ENCODE peak calls at places on chromosomes 16 and 17, in seven cellular contexts. I is SJSA1, J is coronary artery, Y is endodermal cell, Z is small intestine, N is mammary epithelial cell, H is right lobe of liver. C is an unnamed sample.

GRCh38 chr17:76354317-76354729 is 607 bp upstream of the PRPSAP1 start:
- DNase-seq in J (no peak), Y (no peak), I (no peak), N (no peak), H (no peak), Z (no peak), C (no peak)

GRCh38 chr17:4537451-4538235 is 17.5 kb downstream of the MYBBP1A start:
- DNase-seq in N (no peak), Y (no peak), H (no peak), J (no peak), Z (no peak), I (no peak), C (no peak)

GRCh38 chr16:84648595-84649510 is 542 bp downstream of the KLHL36 start:
- DNase-seq in J (no peak), I (no peak), Z (peak), N (peak), H (peak), Y (peak), C (no peak)

GRCh38 chr16:77433146-77433545 is 1.7 kb downstream of the ADAMTS18 start:
- DNase-seq in N (no peak), I (no peak), H (no peak), J (no peak), Z (no peak), Y (no peak), C (no peak)

GRCh38 chr17:76472726-76473125 is 5.3 kb downstream of the AANAT start:
- DNase-seq in H (no peak), Y (no peak), I (no peak), N (no peak), Z (no peak), J (no peak), C (no peak)

GRCh38 chr16:84999857-85000480 is 11.4 kb downstream of the ZDHHC7 start:
- DNase-seq in Z (no peak), N (peak), H (peak), J (no peak), I (no peak), Y (no peak), C (peak)

GRCh38 chr16:27446721-27447120 is 44.7 kb downstream of the IL21R start:
- DNase-seq in J (no peak), H (peak), I (no peak), Z (peak), N (no peak), Y (no peak), C (no peak)

GRCh38 chr16:30378236-30379164 is 3.9 kb downstream of the SEPTIN1 start:
- DNase-seq in Y (peak), I (peak), N (peak), Z (peak), H (peak), J (peak), C (peak)

GRCh38 chr16:19858006-19858653 is 26.5 kb downstream of the GPRC5B start:
- DNase-seq in Y (no peak), Z (no peak), I (no peak), J (no peak), H (no peak), N (no peak), C (no peak)

GRCh38 chr16:75919664-75920063 is 193.4 kb upstream of the CPHXL start:
- DNase-seq in Y (no peak), H (no peak), N (no peak), Z (no peak), I (no peak), J (no peak), C (no peak)

GRCh38 chr16:83136924-83137323 is 510.2 kb downstream of the CDH13 start:
- DNase-seq in H (no peak), Z (peak), J (no peak), N (no peak), I (no peak), Y (no peak), C (no peak)

GRCh38 chr17:17713839-17714238 is 32.6 kb downstream of the RAI1 start:
- DNase-seq in H (no peak), Z (no peak), N (no peak), I (peak), J (no peak), Y (no peak), C (no peak)

GRCh38 chr17:75531724-75532090 is 6.2 kb downstream of the LLGL2 start:
- DNase-seq in I (no peak), Y (peak), N (peak), J (no peak), H (no peak), Z (peak), C (peak)

GRCh38 chr16:81324808-81325207 is 10.0 kb downstream of the GAN start:
- DNase-seq in Y (no peak), Z (no peak), I (no peak), N (peak), H (no peak), J (no peak), C (no peak)

GRCh38 chr16:89827383-89828198 is 684 bp upstream of the SPIRE2 start:
- DNase-seq in J (no peak), H (peak), I (peak), Y (peak), Z (peak), N (no peak), C (no peak)

GRCh38 chr17:60598001-60598736 is 1.8 kb upstream of the PPM1D start:
- DNase-seq in I (no peak), J (no peak), Y (no peak), N (no peak), H (no peak), Z (no peak), C (no peak)

GRCh38 chr17:60599220-60599619 is 773 bp upstream of the PPM1D start:
- DNase-seq in I (no peak), Z (no peak), Y (no peak), J (no peak), N (no peak), H (no peak), C (no peak)

GRCh38 chr17:60592750-60593149 is 7.2 kb upstream of the PPM1D start:
- DNase-seq in H (no peak), J (no peak), N (no peak), Z (no peak), Y (no peak), I (no peak), C (no peak)

GRCh38 chr17:60597297-60597696 is 2.7 kb upstream of the PPM1D start:
- DNase-seq in N (no peak), H (no peak), I (no peak), Z (no peak), Y (no peak), J (no peak), C (no peak)

GRCh38 chr17:60594747-60595146 is 5.2 kb upstream of the PPM1D start:
- DNase-seq in N (no peak), I (no peak), H (no peak), J (no peak), Y (no peak), Z (no peak), C (no peak)
- H3K27ac ChIP-seq in N (no peak), I (no peak), H (no peak), J (no peak), Y (no peak), Z (no peak), C (no peak)

DNA sequence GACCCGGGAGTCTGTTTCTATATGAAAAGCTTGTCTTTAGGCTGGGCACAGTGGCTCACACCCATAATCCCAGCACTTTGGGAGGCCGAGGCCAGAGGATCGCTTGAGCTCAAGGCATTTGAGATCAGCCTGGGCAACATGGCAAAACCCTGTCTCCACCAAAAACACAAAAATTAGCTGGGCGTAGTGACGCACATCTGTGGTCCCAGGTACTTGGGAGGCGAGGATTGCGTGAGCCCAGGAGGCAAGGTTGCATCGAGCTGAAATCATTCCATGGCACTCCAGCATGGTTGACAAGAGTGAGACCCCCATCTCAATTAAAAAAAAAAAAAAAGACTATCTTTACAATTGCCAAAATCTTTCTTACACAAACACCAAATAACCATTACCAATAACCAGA is 22.7 kb upstream of the RFFL start:
- DNase-seq in J (no peak), N (no peak), Y (no peak), H (no peak), I (no peak), Z (no peak), C (no peak)
- H3K27ac ChIP-seq in J (no peak), N (peak), Y (no peak), H (peak), I (no peak), Z (peak), C (peak)

GRCh38 chr17:57466042-57466471 is 209.7 kb downstream of the MSI2 start:
- DNase-seq in I (no peak), J (no peak), Y (peak), H (peak), Z (no peak), N (no peak), C (no peak)
- H3K27ac ChIP-seq in I (no peak), J (no peak), Y (peak), H (no peak), Z (no peak), N (no peak), C (no peak)

GRCh38 chr16:57407521-57408353 is 3.2 kb downstream of the CCL17 start:
- DNase-seq in I (no peak), H (no peak), N (no peak), Y (no peak), J (no peak), Z (no peak), C (no peak)

GRCh38 chr16:57412584-57412983 is 8.0 kb downstream of the CCL17 start:
- DNase-seq in Y (no peak), N (no peak), J (no peak), I (no peak), Z (no peak), H (no peak), C (no peak)

GRCh38 chr16:57411362-57411976 is 6.9 kb downstream of the CCL17 start:
- DNase-seq in J (no peak), I (no peak), N (no peak), H (no peak), Z (no peak), Y (no peak), C (no peak)

GRCh38 chr16:57409065-57409464 is 4.5 kb downstream of the CCL17 start:
- DNase-seq in Y (no peak), N (no peak), I (no peak), H (no peak), Z (no peak), J (no peak), C (no peak)

GRCh38 chr16:57409870-57410585 is 5.5 kb downstream of the CCL17 start:
- DNase-seq in J (no peak), I (no peak), H (no peak), Z (no peak), N (no peak), Y (peak), C (no peak)
- H3K27ac ChIP-seq in J (peak), I (no peak), H (no peak), Z (no peak), N (no peak), Y (no peak), C (no peak)

DNA sequence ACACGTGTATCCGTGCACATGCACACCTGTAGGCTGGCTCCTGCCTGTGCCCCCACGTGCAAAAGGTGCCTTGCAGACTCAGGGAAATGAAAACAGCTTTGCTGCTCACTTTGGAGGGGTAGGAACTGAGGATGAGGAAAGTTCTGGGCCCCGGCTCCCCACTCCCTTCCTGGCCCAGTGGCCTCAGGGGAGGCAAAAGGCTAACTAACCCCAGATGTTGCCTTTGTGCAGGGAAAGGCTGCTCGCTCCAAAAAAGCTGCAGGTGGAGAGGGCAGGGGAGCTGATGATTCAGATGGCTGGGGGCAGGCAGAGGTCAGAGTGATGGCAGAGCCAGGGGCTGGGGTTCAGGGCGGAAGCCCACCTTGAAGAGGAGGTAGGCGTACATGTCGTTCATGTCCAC is 12.4 kb downstream of the PLCD3 start:
- DNase-seq in Z (no peak), Y (no peak), H (no peak), N (no peak), I (no peak), J (no peak), C (no peak)
- H3K27ac ChIP-seq in Z (no peak), Y (no peak), H (no peak), N (no peak), I (no peak), J (no peak), C (no peak)

DNA sequence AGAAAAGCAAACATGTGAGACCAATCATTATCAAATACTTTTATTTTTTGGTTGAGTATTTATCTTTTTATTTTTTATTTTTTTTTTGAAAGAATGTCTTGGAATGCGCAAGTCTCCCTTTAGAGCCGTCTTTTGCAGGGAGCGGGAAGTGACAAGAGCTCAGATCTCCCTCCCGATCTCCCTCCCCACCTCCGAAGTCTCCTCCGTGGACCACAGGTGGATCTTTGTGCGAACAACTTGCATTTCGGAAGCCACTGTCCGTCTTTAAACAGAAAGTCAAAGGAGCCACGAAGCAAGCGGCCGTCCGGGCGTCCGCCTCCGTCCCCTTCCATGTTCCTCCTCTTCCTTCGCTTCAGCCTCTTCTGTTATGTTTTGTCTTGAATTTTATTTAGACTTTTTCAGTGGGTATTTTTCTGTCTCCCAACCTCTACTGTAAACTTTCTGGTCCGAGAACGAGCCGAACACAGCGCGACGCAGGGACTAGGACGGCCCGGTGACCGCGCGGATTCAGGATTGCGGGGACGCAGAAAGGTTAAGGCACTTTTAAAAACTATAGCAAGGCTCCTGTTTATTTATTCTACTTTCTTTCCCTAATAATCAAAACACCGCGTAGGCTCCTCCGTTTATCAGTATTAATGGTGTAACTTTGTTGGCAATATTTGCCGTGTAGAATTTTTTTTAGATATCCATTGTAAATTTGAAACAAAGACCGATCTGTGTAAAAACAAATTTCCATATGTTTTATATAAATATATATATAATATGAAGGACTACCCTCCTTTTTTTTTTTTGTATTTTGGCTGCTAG is 3.3 kb downstream of the FOXF1 start:
- DNase-seq in N (no peak), I (no peak), J (no peak), H (no peak), Z (no peak), Y (no peak), C (no peak)
- H3K27ac ChIP-seq in N (no peak), I (peak), J (no peak), H (peak), Z (peak), Y (no peak), C (no peak)

DNA sequence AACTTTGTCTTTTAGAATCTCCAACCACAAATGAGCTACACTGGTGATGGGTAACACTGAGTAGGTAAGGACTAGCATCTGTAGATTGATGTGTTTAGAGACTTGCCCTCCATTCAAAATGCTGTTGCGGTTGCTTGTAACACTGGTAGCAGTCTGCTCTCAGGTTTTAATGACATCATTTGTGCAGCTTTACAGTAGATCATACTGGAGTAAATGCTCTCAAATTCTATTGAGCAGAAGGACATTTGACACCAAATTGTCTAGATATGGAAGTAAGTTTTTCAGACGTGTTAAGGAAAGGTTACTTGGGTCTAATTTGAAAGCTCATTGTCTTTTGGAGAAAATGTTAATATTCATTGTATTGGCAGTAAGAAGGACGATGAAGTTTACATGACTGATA is 98.9 kb downstream of the NLK start:
- DNase-seq in H (no peak), Z (no peak), Y (no peak), J (no peak), N (no peak), I (no peak), C (no peak)
- H3K27ac ChIP-seq in H (no peak), Z (no peak), Y (no peak), J (no peak), N (no peak), I (no peak), C (no peak)

DNA sequence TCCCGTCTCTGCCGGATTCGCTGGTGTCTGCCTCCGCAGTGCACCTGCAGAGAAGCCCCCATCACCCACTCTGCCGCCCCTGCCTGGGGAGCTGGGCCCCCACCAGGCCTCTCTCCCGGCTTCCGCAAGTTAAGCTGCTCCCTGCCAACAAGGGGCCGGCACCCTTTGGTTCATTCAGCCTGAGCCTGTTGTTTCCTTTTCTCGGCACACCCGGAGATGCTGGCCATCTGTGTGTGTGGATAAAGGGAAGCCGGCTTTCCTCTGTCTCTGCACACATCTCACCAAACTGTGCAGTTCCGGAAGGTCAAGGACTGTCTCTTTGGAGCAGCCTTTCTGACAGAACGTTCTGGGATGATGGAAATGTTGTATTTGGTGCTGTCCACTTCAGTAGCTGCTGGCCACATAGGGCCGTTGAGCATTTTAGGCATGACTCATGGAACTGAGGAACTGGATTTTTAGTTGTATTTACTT is 6.8 kb downstream of the MAPK8IP3 start:
- DNase-seq in J (no peak), Y (no peak), Z (no peak), I (no peak), H (no peak), N (no peak), C (no peak)
- H3K27ac ChIP-seq in J (no peak), Y (no peak), Z (no peak), I (no peak), H (no peak), N (no peak), C (no peak)

GRCh38 chr17:79609175-79609589 is 1.7 kb downstream of the RBFOX3 start:
- DNase-seq in Z (no peak), H (no peak), N (no peak), Y (peak), I (no peak), J (no peak), C (no peak)

GRCh38 chr17:79608729-79609039 is 2.2 kb downstream of the RBFOX3 start:
- DNase-seq in N (no peak), Y (no peak), H (no peak), I (no peak), Z (no peak), J (no peak), C (no peak)

GRCh38 chr17:79607941-79608728 is 2.7 kb downstream of the RBFOX3 start:
- DNase-seq in J (no peak), N (peak), Z (no peak), Y (peak), I (peak), H (no peak), C (no peak)

GRCh38 chr17:79609616-79610150 is 1.2 kb downstream of the RBFOX3 start:
- DNase-seq in J (no peak), I (no peak), Z (no peak), N (no peak), H (no peak), Y (peak), C (no peak)

GRCh38 chr17:79610151-79610645 is 653 bp downstream of the RBFOX3 start:
- DNase-seq in H (no peak), J (no peak), I (no peak), Y (no peak), N (no peak), Z (no peak), C (no peak)
- H3K27ac ChIP-seq in H (no peak), J (no peak), I (no peak), Y (no peak), N (no peak), Z (no peak), C (no peak)

DNA sequence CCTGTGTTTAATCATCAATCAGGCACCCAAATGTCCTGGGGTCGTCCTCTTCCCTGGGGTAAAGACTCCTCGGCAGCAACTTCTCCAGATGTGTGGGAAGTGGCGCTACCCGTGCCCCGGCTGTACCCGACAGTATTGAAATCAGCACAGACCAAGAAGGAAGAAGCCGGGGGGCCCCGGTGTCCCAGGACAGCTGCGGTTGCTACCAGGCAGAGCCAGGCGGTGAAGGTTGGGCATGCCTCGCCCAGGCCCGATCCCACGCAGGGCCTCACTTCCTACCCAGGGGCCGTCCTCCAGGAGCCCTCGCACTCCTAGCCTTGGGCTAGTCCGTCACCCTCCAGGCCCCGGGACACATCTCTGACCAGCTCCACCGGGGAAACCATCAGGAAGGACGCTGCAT is 9.0 kb upstream of the CCDC154 start:
- DNase-seq in Y (no peak), J (no peak), N (no peak), Z (no peak), H (no peak), I (no peak), C (no peak)
- H3K27ac ChIP-seq in Y (no peak), J (no peak), N (no peak), Z (no peak), H (no peak), I (no peak), C (no peak)

C was measured in epithelial cell of prostate.